ENCODE peak calls at places on chromosome 7, in nine cellular contexts. G, T, A, V, P, W, D, E and U are unnamed samples. For H3K9me3, the result is how much of the 10 kb centered on the place peaks cover.

GRCh38 chr7:55387062-55387965 is 22.2 kb downstream of the LANCL2 start:
- DNase-seq in T (no peak), A (no peak), P (no peak), E (peak), G (no peak), V (peak), D (no peak), W (no peak), U (no peak)

GRCh38 chr7:140211698-140212097 is 34.9 kb upstream of the KDM7A start:
- DNase-seq in T (no peak), E (no peak), D (no peak), V (no peak), W (no peak), P (no peak), G (no peak), A (no peak), U (no peak)

GRCh38 chr7:148901178-148901577 is 17.1 kb upstream of the EZH2 start:
- DNase-seq in G (no peak), A (no peak), E (no peak), V (peak), T (no peak), P (no peak), D (no peak), W (no peak), U (no peak)

GRCh38 chr7:36726806-36727503 is 2.7 kb upstream of the AOAH start:
- DNase-seq in V (peak), D (no peak), A (no peak), W (no peak), E (no peak), P (no peak), T (no peak), G (no peak), U (no peak)

GRCh38 chr7:34486371-34486770 is 171.6 kb upstream of the NPSR1 start:
- DNase-seq in D (no peak), V (no peak), P (no peak), A (no peak), E (no peak), T (peak), W (no peak), G (no peak), U (no peak)

GRCh38 chr7:129780257-129781127 is 169.0 kb downstream of the NRF1 start:
- DNase-seq in W (no peak), E (peak), D (no peak), G (no peak), T (peak), V (peak), A (peak), P (peak), U (no peak)

GRCh38 chr7:138459300-138460175 is 521 bp upstream of the TRIM24 start:
- DNase-seq in P (peak), V (peak), W (peak), T (peak), E (peak), A (peak), D (no peak), G (no peak), U (peak)

GRCh38 chr7:125032943-125033342 is 103.3 kb upstream of the POT1 start:
- DNase-seq in T (no peak), D (no peak), E (no peak), P (no peak), A (no peak), G (no peak), W (no peak), V (no peak), U (no peak)

GRCh38 chr7:155796381-155797261 is 15.6 kb downstream of the SHH start:
- DNase-seq in A (peak), V (no peak), P (peak), D (no peak), E (peak), T (peak), W (peak), G (peak), U (no peak)

GRCh38 chr7:104971290-104972071 is 42.5 kb upstream of the KMT2E start:
- DNase-seq in P (peak), D (no peak), T (peak), W (peak), V (peak), G (peak), A (no peak), E (no peak), U (no peak)

GRCh38 chr7:139974179-139974811 is 88.5 kb downstream of the PARP12 start:
- DNase-seq in G (no peak), V (no peak), T (no peak), A (no peak), W (no peak), P (no peak), E (no peak), D (no peak), U (no peak)

GRCh38 chr7:114084381-114085312 is 165.8 kb upstream of the PPP1R3A start:
- DNase-seq in P (peak), E (peak), A (peak), D (peak), G (peak), T (peak), V (no peak), W (peak), U (no peak)

GRCh38 chr7:151255390-151255789 is 6.9 kb upstream of the SMARCD3 start:
- DNase-seq in E (no peak), A (no peak), T (no peak), V (no peak), P (no peak), W (no peak), D (no peak), G (no peak), U (no peak)

GRCh38 chr7:110483553-110483952 is 607.4 kb upstream of the LRRN3 start:
- DNase-seq in D (no peak), W (no peak), V (no peak), G (no peak), E (no peak), P (no peak), A (no peak), T (no peak), U (no peak)

GRCh38 chr7:89042963-89043362 is 247.4 kb upstream of the TEX47 start:
- DNase-seq in W (no peak), E (no peak), A (no peak), T (no peak), V (no peak), P (no peak), D (no peak), G (no peak), U (no peak)

DNA sequence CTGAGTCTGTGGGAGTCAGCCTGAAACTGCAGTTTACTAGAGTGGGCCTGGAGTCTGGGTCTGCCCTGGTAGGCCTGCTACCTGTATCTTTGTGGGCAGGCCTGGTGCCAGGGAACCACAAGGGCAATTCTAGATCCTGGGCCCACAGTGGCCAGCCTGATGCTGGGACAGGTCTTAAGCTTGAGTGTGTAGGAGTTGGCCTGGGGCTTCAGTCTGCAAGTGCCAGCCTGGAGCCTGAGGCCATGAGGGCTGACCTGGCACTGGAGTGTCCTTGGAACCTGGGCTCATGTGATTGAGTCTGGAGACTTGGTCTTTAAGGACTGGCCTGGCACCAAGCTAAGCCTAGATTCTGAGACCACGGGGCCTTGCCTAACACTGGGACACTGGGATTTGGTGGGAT is 245.7 kb upstream of the TEX47 start:
- DNase-seq in V (no peak), E (no peak), T (no peak), D (no peak), A (no peak), W (no peak), P (no peak), G (no peak), U (no peak)
- TF ChIP-seq CTCF in V (no peak), E (no peak), T (no peak), D (no peak), A (no peak), W (no peak), P (no peak), G (no peak), U (no peak)

GRCh38 chr7:117319211-117319610 is 3.6 kb downstream of the WNT2 start:
- DNase-seq in T (no peak), E (no peak), A (no peak), D (no peak), G (no peak), W (no peak), P (no peak), V (no peak), U (no peak)
- H3K4me3 ChIP-seq in T (no peak), E (peak), A (no peak), D (no peak), G (no peak), W (no peak), P (no peak), V (no peak), U (no peak)

GRCh38 chr7:16114633-16115032 is 306.7 kb downstream of the CRPPA start:
- DNase-seq in G (no peak), P (no peak), T (no peak), E (no peak), A (no peak), W (no peak), V (peak), D (peak), U (peak)

GRCh38 chr7:16113058-16113457 is 308.3 kb downstream of the CRPPA start:
- DNase-seq in T (no peak), W (no peak), P (no peak), D (no peak), A (no peak), G (no peak), E (no peak), V (no peak), U (no peak)

GRCh38 chr7:16115374-16115773 is 306.0 kb downstream of the CRPPA start:
- DNase-seq in V (no peak), T (no peak), G (no peak), E (no peak), A (no peak), P (no peak), W (no peak), D (no peak), U (no peak)

GRCh38 chr7:16114071-16114470 is 307.3 kb downstream of the CRPPA start:
- DNase-seq in E (no peak), A (no peak), D (no peak), W (no peak), P (no peak), T (no peak), V (no peak), G (no peak), U (no peak)
- H3K9me3 ChIP-seq in E (under half), A (under half), D (under half), W (under half), P (under half), T (under half), V (under half), G (under half), U (under half)

DNA sequence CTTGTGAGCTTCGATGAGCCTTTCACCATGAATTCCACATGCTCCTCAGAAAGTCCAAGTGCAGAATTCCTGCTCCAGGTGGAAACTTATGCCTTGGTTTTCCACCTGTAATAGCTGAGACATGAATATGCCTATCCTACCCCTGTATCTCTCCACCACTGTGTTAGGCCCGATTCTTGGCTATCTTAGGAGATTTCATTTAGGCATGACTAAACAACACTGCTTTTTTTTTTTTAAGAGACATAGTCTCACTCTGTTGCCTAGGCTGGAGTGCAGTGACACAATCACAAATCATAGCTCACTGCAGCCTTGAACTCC is 57.2 kb downstream of the NCAPG2 start:
- DNase-seq in G (no peak), T (no peak), P (no peak), E (no peak), A (no peak), V (no peak), W (no peak), D (no peak), U (no peak)
- TF ChIP-seq CTCF in G (no peak), T (no peak), P (no peak), E (no peak), A (no peak), V (no peak), W (no peak), D (no peak), U (no peak)

DNA sequence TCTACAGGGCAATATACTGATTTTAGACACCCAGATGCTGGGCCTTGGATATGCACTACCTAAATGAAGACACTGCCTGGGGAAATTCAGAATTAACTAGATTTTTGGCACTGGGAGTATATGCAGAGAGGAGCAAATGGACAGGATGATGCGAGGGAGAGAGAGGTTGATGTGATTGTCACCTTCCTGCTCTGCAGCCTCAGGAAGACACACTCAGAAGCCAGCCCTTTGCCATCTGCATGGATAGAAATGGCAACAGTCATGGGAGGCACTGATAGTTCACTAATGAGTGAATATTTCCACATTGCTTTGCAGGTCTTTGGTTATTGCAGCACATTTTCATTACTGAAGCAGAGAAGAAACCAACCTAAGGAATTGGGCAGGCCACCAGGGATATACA is 397.2 kb upstream of the NFE2L3 start:
- DNase-seq in V (no peak), A (no peak), T (no peak), E (no peak), G (no peak), D (no peak), P (no peak), W (no peak), U (no peak)
- H3K4me3 ChIP-seq in V (no peak), A (no peak), T (no peak), E (no peak), G (no peak), D (no peak), P (no peak), W (no peak), U (no peak)

GRCh38 chr7:67890316-67890715 is 893.7 kb downstream of the TYW1 start:
- DNase-seq in T (no peak), W (no peak), A (no peak), E (no peak), P (no peak), D (no peak), V (no peak), G (no peak), U (no peak)
- H3K9me3 ChIP-seq in T (under half), W (under half), A (under half), E (under half), P (under half), D (under half), V (under half), G (under half), U (under half)

GRCh38 chr7:7761340-7761973 is 43.0 kb upstream of the RPA3 start:
- DNase-seq in V (peak), W (no peak), G (no peak), P (peak), T (no peak), E (no peak), A (no peak), D (peak), U (no peak)
- TF ChIP-seq CTCF in V (peak), W (peak), G (peak), P (peak), T (no peak), E (peak), A (no peak), D (peak), U (peak)